ENCODE peak calls at places on chromosomes 2 and 18, in ten cellular contexts. S is left colon; L is upper lobe of right lung; Y is right cardiac atrium; A is stimulated activated naive CD8-positive, alpha-beta T cell treated with anti-CD3 and anti-CD28 coated beads, Interleukin-15, amount 100 ng/mL, for 72 hours; P is T-cell; R is body of pancreas; I is activated CD8-positive, alpha-beta memory T cell treated with anti-CD3 and anti-CD28 coated beads, Interleukin-2, amount 10 ng/mL, durations not matched to agents 7 days and 5 days; G is heart right ventricle; O is activated CD8-positive, alpha-beta T cell treated with anti-CD3 and anti-CD28 coated beads for 36 hours. V is an unnamed sample.

GRCh38 chr2:30470426-30470825 is 23.4 kb downstream of the LCLAT1 start:
- ATAC-seq in S (no peak), L (no peak), Y (no peak), A (no peak), P (no peak), R (no peak), I (no peak), G (no peak), O (no peak), V (no peak)

GRCh38 chr18:11033503-11033902 is 115.9 kb downstream of the PIEZO2 start:
- ATAC-seq in S (no peak), L (no peak), Y (no peak), A (no peak), P (no peak), R (no peak), I (no peak), G (no peak), O (no peak), V (no peak)

GRCh38 chr2:5437375-5437774 is 254.8 kb upstream of the SOX11 start:
- ATAC-seq in S (no peak), L (no peak), Y (no peak), A (no peak), P (no peak), R (no peak), I (no peak), G (no peak), O (no peak), V (no peak)

GRCh38 chr2:134372611-134373131 is 118.8 kb downstream of the MGAT5 start:
- ATAC-seq in S (no peak), L (no peak), Y (no peak), A (no peak), P (no peak), R (no peak), I (no peak), G (peak; percentile 82), O (no peak), V (peak; percentile 34)

GRCh38 chr2:73092146-73092783 is 20.5 kb downstream of the RAB11FIP5 start:
- ATAC-seq in S (no peak), L (no peak), Y (peak; percentile 49), A (no peak), P (no peak), R (no peak), I (no peak), G (no peak), O (no peak), V (no peak)

GRCh38 chr2:226153553-226153952 is 646.1 kb downstream of the IRS1 start:
- ATAC-seq in S (no peak), L (no peak), Y (no peak), A (no peak), P (no peak), R (no peak), I (no peak), G (no peak), O (no peak), V (no peak)

GRCh38 chr2:211144974-211145373 is 588.6 kb downstream of the CPS1 start:
- ATAC-seq in S (no peak), L (no peak), Y (no peak), A (no peak), P (no peak), R (no peak), I (no peak), G (no peak), O (no peak), V (no peak)

GRCh38 chr2:125224830-125225229 is 1199.7 kb downstream of the CNTNAP5 start:
- ATAC-seq in S (no peak), L (no peak), Y (no peak), A (no peak), P (no peak), R (no peak), I (no peak), G (no peak), O (no peak), V (no peak)

GRCh38 chr2:102070058-102070642 is 72.4 kb upstream of the IL1R1 start:
- ATAC-seq in S (peak; percentile 87), L (peak; percentile 92), Y (peak; percentile 96), A (no peak), P (no peak), R (peak; percentile 97), I (no peak), G (peak; percentile 95), O (no peak), V (peak; percentile 92)

GRCh38 chr2:215974700-215975429 is 38.5 kb downstream of the MREG start:
- ATAC-seq in S (no peak), L (no peak), Y (no peak), A (no peak), P (no peak), R (no peak), I (no peak), G (no peak), O (no peak), V (no peak)

GRCh38 chr18:61261870-61262269 is 71.4 kb upstream of the CDH20 start:
- ATAC-seq in S (peak; percentile 82), L (no peak), Y (no peak), A (no peak), P (no peak), R (no peak), I (no peak), G (no peak), O (no peak), V (no peak)

GRCh38 chr18:66582151-66582550 is 21.7 kb downstream of the CDH19 start:
- ATAC-seq in S (no peak), L (no peak), Y (no peak), A (no peak), P (no peak), R (no peak), I (no peak), G (no peak), O (no peak), V (no peak)

GRCh38 chr2:196247979-196248286 is 76.6 kb upstream of the STK17B start:
- ATAC-seq in S (no peak), L (no peak), Y (peak; percentile 13), A (no peak), P (no peak), R (no peak), I (no peak), G (no peak), O (no peak), V (no peak)

GRCh38 chr18:58682429-58683069 is 11.3 kb downstream of the MALT1 start:
- ATAC-seq in S (peak; percentile 66), L (peak; percentile 33), Y (peak; percentile 41), A (no peak), P (no peak), R (peak; percentile 58), I (no peak), G (no peak), O (no peak), V (no peak)

GRCh38 chr2:160345102-160345501 is 145.0 kb upstream of the ITGB6 start:
- ATAC-seq in S (no peak), L (peak; percentile 41), Y (no peak), A (peak; percentile 82), P (peak; percentile 53), R (no peak), I (peak; percentile 23), G (no peak), O (peak; percentile 81), V (no peak)

GRCh38 chr2:12032421-12032820 is 286.0 kb downstream of the LPIN1 start:
- ATAC-seq in S (no peak), L (no peak), Y (no peak), A (no peak), P (no peak), R (no peak), I (no peak), G (no peak), O (no peak), V (no peak)

V was measured in gastroesophageal sphincter.